ENCODE peak calls at places on chromosomes 3 and 15, in seven cellular contexts. One of them, this sample, is unnamed.

GRCh38 chr15:59313703-59314332 is 58.9 kb downstream of the MYO1E start:
- DNase-seq in hippocampal formation: no peak
- DNase-seq in SIG-M5: no peak
- DNase-seq in left ventricle myocardium inferior: peak
- DNase-seq in mucosa of gallbladder: peak
- DNase-seq in cerebellum: no peak
- DNase-seq in natural killer cell treated with Interleukin-12 subunit alpha and Interleukin-12 subunit beta and Interleukin-15 and Interleukin-18, amount 100 ng/mL, for 72 hours: no peak
- DNase-seq in this sample: no peak

GRCh38 chr3:25508433-25508832 is 80.4 kb downstream of the RARB start:
- DNase-seq in hippocampal formation: no peak
- DNase-seq in SIG-M5: no peak
- DNase-seq in left ventricle myocardium inferior: no peak
- DNase-seq in mucosa of gallbladder: no peak
- DNase-seq in cerebellum: no peak
- DNase-seq in natural killer cell treated with Interleukin-12 subunit alpha and Interleukin-12 subunit beta and Interleukin-15 and Interleukin-18, amount 100 ng/mL, for 72 hours: no peak
- DNase-seq in this sample: no peak

GRCh38 chr15:98529205-98530145 is 118.9 kb upstream of the IGF1R start:
- DNase-seq in hippocampal formation: no peak
- DNase-seq in SIG-M5: no peak
- DNase-seq in left ventricle myocardium inferior: no peak
- DNase-seq in mucosa of gallbladder: no peak
- DNase-seq in cerebellum: no peak
- DNase-seq in natural killer cell treated with Interleukin-12 subunit alpha and Interleukin-12 subunit beta and Interleukin-15 and Interleukin-18, amount 100 ng/mL, for 72 hours: no peak
- DNase-seq in this sample: no peak

GRCh38 chr15:66399276-66399675 is 12.6 kb downstream of the MAP2K1 start:
- DNase-seq in hippocampal formation: no peak
- DNase-seq in SIG-M5: no peak
- DNase-seq in left ventricle myocardium inferior: no peak
- DNase-seq in mucosa of gallbladder: no peak
- DNase-seq in cerebellum: no peak
- DNase-seq in natural killer cell treated with Interleukin-12 subunit alpha and Interleukin-12 subunit beta and Interleukin-15 and Interleukin-18, amount 100 ng/mL, for 72 hours: no peak
- DNase-seq in this sample: no peak

GRCh38 chr15:90007089-90007487 is 6.0 kb downstream of the ZNF710 start:
- DNase-seq in hippocampal formation: no peak
- DNase-seq in SIG-M5: no peak
- DNase-seq in left ventricle myocardium inferior: no peak
- DNase-seq in mucosa of gallbladder: no peak
- DNase-seq in cerebellum: no peak
- DNase-seq in natural killer cell treated with Interleukin-12 subunit alpha and Interleukin-12 subunit beta and Interleukin-15 and Interleukin-18, amount 100 ng/mL, for 72 hours: no peak
- DNase-seq in this sample: no peak

GRCh38 chr3:165641569-165642310 is 195.5 kb downstream of the BCHE start:
- DNase-seq in hippocampal formation: no peak
- DNase-seq in SIG-M5: no peak
- DNase-seq in left ventricle myocardium inferior: no peak
- DNase-seq in mucosa of gallbladder: no peak
- DNase-seq in cerebellum: no peak
- DNase-seq in natural killer cell treated with Interleukin-12 subunit alpha and Interleukin-12 subunit beta and Interleukin-15 and Interleukin-18, amount 100 ng/mL, for 72 hours: no peak
- DNase-seq in this sample: no peak

GRCh38 chr15:33135355-33135781 is 59.1 kb downstream of the FMN1 start:
- DNase-seq in hippocampal formation: no peak
- DNase-seq in SIG-M5: no peak
- DNase-seq in left ventricle myocardium inferior: no peak
- DNase-seq in mucosa of gallbladder: no peak
- DNase-seq in cerebellum: no peak
- DNase-seq in natural killer cell treated with Interleukin-12 subunit alpha and Interleukin-12 subunit beta and Interleukin-15 and Interleukin-18, amount 100 ng/mL, for 72 hours: no peak
- DNase-seq in this sample: no peak

GRCh38 chr3:148023994-148024393 is 614.8 kb downstream of the ZIC1 start:
- DNase-seq in hippocampal formation: no peak
- DNase-seq in SIG-M5: no peak
- DNase-seq in left ventricle myocardium inferior: no peak
- DNase-seq in mucosa of gallbladder: no peak
- DNase-seq in cerebellum: no peak
- DNase-seq in natural killer cell treated with Interleukin-12 subunit alpha and Interleukin-12 subunit beta and Interleukin-15 and Interleukin-18, amount 100 ng/mL, for 72 hours: no peak
- DNase-seq in this sample: peak

GRCh38 chr15:34688699-34689098 is 66.1 kb downstream of the GJD2 start:
- DNase-seq in hippocampal formation: no peak
- DNase-seq in SIG-M5: no peak
- DNase-seq in left ventricle myocardium inferior: no peak
- DNase-seq in mucosa of gallbladder: no peak
- DNase-seq in cerebellum: no peak
- DNase-seq in natural killer cell treated with Interleukin-12 subunit alpha and Interleukin-12 subunit beta and Interleukin-15 and Interleukin-18, amount 100 ng/mL, for 72 hours: no peak
- DNase-seq in this sample: no peak

GRCh38 chr15:100112061-100112420 is 229.7 kb downstream of the ADAMTS17 start:
- DNase-seq in hippocampal formation: no peak
- DNase-seq in SIG-M5: no peak
- DNase-seq in left ventricle myocardium inferior: no peak
- DNase-seq in mucosa of gallbladder: no peak
- DNase-seq in cerebellum: no peak
- DNase-seq in natural killer cell treated with Interleukin-12 subunit alpha and Interleukin-12 subunit beta and Interleukin-15 and Interleukin-18, amount 100 ng/mL, for 72 hours: no peak
- DNase-seq in this sample: no peak

GRCh38 chr15:63181658-63182057 is 7.7 kb upstream of the RAB8B start:
- DNase-seq in hippocampal formation: no peak
- DNase-seq in SIG-M5: no peak
- DNase-seq in left ventricle myocardium inferior: no peak
- DNase-seq in mucosa of gallbladder: no peak
- DNase-seq in cerebellum: no peak
- DNase-seq in natural killer cell treated with Interleukin-12 subunit alpha and Interleukin-12 subunit beta and Interleukin-15 and Interleukin-18, amount 100 ng/mL, for 72 hours: no peak
- DNase-seq in this sample: no peak

GRCh38 chr3:106124818-106125217 is 256.0 kb upstream of the CBLB start:
- DNase-seq in hippocampal formation: no peak
- DNase-seq in SIG-M5: no peak
- DNase-seq in left ventricle myocardium inferior: no peak
- DNase-seq in mucosa of gallbladder: no peak
- DNase-seq in cerebellum: no peak
- DNase-seq in natural killer cell treated with Interleukin-12 subunit alpha and Interleukin-12 subunit beta and Interleukin-15 and Interleukin-18, amount 100 ng/mL, for 72 hours: no peak
- DNase-seq in this sample: no peak

GRCh38 chr15:77327844-77328529 is 91.9 kb downstream of the PEAK1 start:
- DNase-seq in hippocampal formation: no peak
- DNase-seq in SIG-M5: no peak
- DNase-seq in left ventricle myocardium inferior: no peak
- DNase-seq in mucosa of gallbladder: no peak
- DNase-seq in cerebellum: no peak
- DNase-seq in natural killer cell treated with Interleukin-12 subunit alpha and Interleukin-12 subunit beta and Interleukin-15 and Interleukin-18, amount 100 ng/mL, for 72 hours: no peak
- DNase-seq in this sample: no peak

GRCh38 chr3:79344876-79345871 is 422.6 kb downstream of the ROBO1 start:
- DNase-seq in hippocampal formation: no peak
- DNase-seq in SIG-M5: no peak
- DNase-seq in left ventricle myocardium inferior: no peak
- DNase-seq in mucosa of gallbladder: no peak
- DNase-seq in cerebellum: no peak
- DNase-seq in natural killer cell treated with Interleukin-12 subunit alpha and Interleukin-12 subunit beta and Interleukin-15 and Interleukin-18, amount 100 ng/mL, for 72 hours: no peak
- DNase-seq in this sample: no peak

GRCh38 chr15:64772488-64772887 is 2.9 kb downstream of the RBPMS2 start:
- DNase-seq in hippocampal formation: no peak
- DNase-seq in SIG-M5: no peak
- DNase-seq in left ventricle myocardium inferior: no peak
- DNase-seq in mucosa of gallbladder: no peak
- DNase-seq in cerebellum: no peak
- DNase-seq in natural killer cell treated with Interleukin-12 subunit alpha and Interleukin-12 subunit beta and Interleukin-15 and Interleukin-18, amount 100 ng/mL, for 72 hours: no peak
- DNase-seq in this sample: no peak

GRCh38 chr15:92683511-92683834 is 27.9 kb upstream of the FAM174B start:
- DNase-seq in hippocampal formation: peak
- DNase-seq in SIG-M5: no peak
- DNase-seq in left ventricle myocardium inferior: peak
- DNase-seq in mucosa of gallbladder: peak
- DNase-seq in cerebellum: no peak
- DNase-seq in natural killer cell treated with Interleukin-12 subunit alpha and Interleukin-12 subunit beta and Interleukin-15 and Interleukin-18, amount 100 ng/mL, for 72 hours: no peak
- DNase-seq in this sample: no peak

GRCh38 chr3:32460031-32460749 is 42.5 kb downstream of the CMTM6 start:
- DNase-seq in hippocampal formation: no peak
- DNase-seq in SIG-M5: no peak
- DNase-seq in left ventricle myocardium inferior: no peak
- DNase-seq in mucosa of gallbladder: no peak
- DNase-seq in cerebellum: no peak
- DNase-seq in natural killer cell treated with Interleukin-12 subunit alpha and Interleukin-12 subunit beta and Interleukin-15 and Interleukin-18, amount 100 ng/mL, for 72 hours: peak
- DNase-seq in this sample: no peak